ENCODE peak calls at places on chromosomes 1 and 21, in four cellular contexts. H is HTR-8/SVneo, J is NCI-H226, B is midbrain. R is an unnamed sample.

GRCh38 chr21:40757366-40757765 is 89.6 kb downstream of the DSCAM start:
- DNase-seq in J (no peak), H (no peak), B (no peak), R (no peak)

GRCh38 chr1:162704673-162705424 is 72.6 kb downstream of the DDR2 start:
- DNase-seq in B (no peak), J (no peak), H (no peak), R (no peak)

GRCh38 chr1:41371630-41372599 is 10.7 kb downstream of the FOXO6 start:
- DNase-seq in J (no peak), H (peak), B (peak), R (peak)

GRCh38 chr1:101187287-101187686 is 49.5 kb upstream of the S1PR1 start:
- DNase-seq in B (no peak), J (peak), H (no peak), R (no peak)

GRCh38 chr1:245693116-245693515 is 538.3 kb downstream of the KIF26B start:
- DNase-seq in J (no peak), B (no peak), H (no peak), R (no peak)

GRCh38 chr1:209505044-209505443 is 78.5 kb upstream of the CAMK1G start:
- DNase-seq in J (peak), B (no peak), H (no peak), R (peak)

GRCh38 chr1:59522925-59523505 is 226.1 kb downstream of the FGGY start:
- DNase-seq in J (no peak), H (no peak), B (no peak), R (no peak)

GRCh38 chr1:67459068-67459467 is 28.9 kb upstream of the SERBP1 start:
- DNase-seq in J (no peak), B (no peak), H (no peak), R (no peak)

GRCh38 chr1:223355699-223356098 is 8.3 kb downstream of the SUSD4 start:
- DNase-seq in B (no peak), H (no peak), J (no peak), R (no peak)

GRCh38 chr1:230104395-230105244 is 37.6 kb downstream of the GALNT2 start:
- DNase-seq in H (peak), B (peak), J (peak), R (peak)

GRCh38 chr1:56050911-56051310 is 528.5 kb downstream of the PLPP3 start:
- DNase-seq in B (no peak), J (no peak), H (no peak), R (no peak)

GRCh38 chr1:179251675-179252074 is 22.2 kb upstream of the ABL2 start:
- DNase-seq in H (peak), B (peak), J (peak), R (peak)

GRCh38 chr1:224846119-224846907 is 83.2 kb upstream of the DNAH14 start:
- DNase-seq in J (no peak), B (no peak), H (no peak), R (no peak)